ENCODE peak calls at places on chromosomes 2 and 18, in five cellular contexts. V is A549; I is PC-9; Z is astrocyte of the cerebellum; Q is CD8-positive, alpha-beta memory T cell. U is an unnamed sample.

GRCh38 chr2:237171396-237171795 is 85.7 kb downstream of the COPS8 start:
- DNase-seq in V (peak), I (peak), Z (peak), Q (no peak), U (no peak)

GRCh38 chr2:234905547-234906260 is 46.1 kb upstream of the SH3BP4 start:
- DNase-seq in V (no peak), I (no peak), Z (peak), Q (no peak), U (no peak)

GRCh38 chr2:74740395-74741075 is 86.5 kb downstream of the SEMA4F start:
- DNase-seq in V (peak), I (peak), Z (peak), Q (no peak), U (no peak)

GRCh38 chr18:3304832-3305231 is 42.9 kb downstream of the MYL12B start:
- DNase-seq in V (no peak), I (no peak), Z (no peak), Q (no peak), U (no peak)

GRCh38 chr2:226333388-226333787 is 466.2 kb downstream of the IRS1 start:
- DNase-seq in V (no peak), I (no peak), Z (no peak), Q (no peak), U (no peak)

GRCh38 chr2:46179037-46179621 is 118.1 kb upstream of the EPAS1 start:
- DNase-seq in V (peak), I (peak), Z (peak), Q (peak), U (peak)

GRCh38 chr2:145085616-145086015 is 565.7 kb upstream of the ZEB2 start:
- DNase-seq in V (no peak), I (no peak), Z (no peak), Q (no peak), U (no peak)

GRCh38 chr18:111292-112014 is 46.9 kb upstream of the USP14 start:
- DNase-seq in V (peak), I (peak), Z (no peak), Q (peak), U (no peak)

GRCh38 chr2:101931402-101931801 is 60.4 kb upstream of the IL1R2 start:
- DNase-seq in V (no peak), I (no peak), Z (no peak), Q (no peak), U (no peak)

GRCh38 chr18:37435150-37435872 is 130.3 kb downstream of the CELF4 start:
- DNase-seq in V (no peak), I (no peak), Z (no peak), Q (no peak), U (no peak)

GRCh38 chr2:231934441-231935206 is 8.4 kb upstream of the NPPC start:
- DNase-seq in V (no peak), I (no peak), Z (no peak), Q (no peak), U (no peak)

GRCh38 chr2:197209274-197209673 is 101.3 kb downstream of the ANKRD44 start:
- DNase-seq in V (no peak), I (no peak), Z (no peak), Q (no peak), U (no peak)

GRCh38 chr2:197209742-197210408 is 100.7 kb downstream of the ANKRD44 start:
- DNase-seq in V (no peak), I (peak), Z (no peak), Q (peak), U (peak)

GRCh38 chr2:197208841-197209240 is 101.7 kb downstream of the ANKRD44 start:
- DNase-seq in V (no peak), I (no peak), Z (no peak), Q (no peak), U (no peak)

GRCh38 chr2:197211881-197212342 is 98.7 kb downstream of the ANKRD44 start:
- DNase-seq in V (no peak), I (no peak), Z (no peak), Q (peak), U (no peak)

DNA sequence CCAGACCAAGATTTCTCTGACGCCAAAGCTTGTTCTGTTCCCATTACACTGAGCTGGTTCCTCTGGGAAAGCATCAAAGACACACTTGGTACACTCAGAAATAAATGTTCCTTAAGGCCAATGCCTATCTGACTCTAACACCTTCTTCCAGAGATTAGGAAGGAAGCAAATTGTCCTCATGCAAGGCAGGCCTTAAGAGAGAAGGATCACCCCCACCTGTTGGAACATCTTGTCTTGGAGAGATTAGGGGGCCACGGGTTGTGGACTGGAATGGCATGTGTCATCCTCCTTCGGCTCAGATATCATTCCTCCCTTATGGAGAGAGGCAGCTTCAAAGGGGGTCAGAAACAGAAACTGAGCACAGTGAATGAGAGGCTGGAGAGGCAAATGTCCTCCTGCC is 100.1 kb downstream of the ANKRD44 start:
- DNase-seq in V (no peak), I (no peak), Z (no peak), Q (no peak), U (no peak)
- H3K4me3 ChIP-seq in V (no peak), I (no peak), Z (no peak), Q (peak), U (no peak)

GRCh38 chr2:150234787-150235512 is 252.5 kb downstream of the RND3 start:
- DNase-seq in V (no peak), I (no peak), Z (peak), Q (no peak), U (no peak)
- H3K4me3 ChIP-seq in V (no peak), I (no peak), Z (no peak), Q (no peak), U (no peak)

GRCh38 chr2:38722271-38723115 is 28.7 kb downstream of the SRSF7 start:
- DNase-seq in V (no peak), I (no peak), Z (no peak), Q (no peak), U (peak)
- H3K4me3 ChIP-seq in V (no peak), I (no peak), Z (no peak), Q (no peak), U (no peak)

GRCh38 chr2:49978341-49978740 is 824.0 kb upstream of the FSHR start:
- DNase-seq in V (no peak), I (no peak), Z (no peak), Q (no peak), U (no peak)

GRCh38 chr2:49972699-49973098 is 818.4 kb upstream of the FSHR start:
- DNase-seq in V (no peak), I (no peak), Z (no peak), Q (no peak), U (no peak)

GRCh38 chr2:49971453-49971852 is 817.1 kb upstream of the FSHR start:
- DNase-seq in V (no peak), I (no peak), Z (no peak), Q (no peak), U (no peak)

DNA sequence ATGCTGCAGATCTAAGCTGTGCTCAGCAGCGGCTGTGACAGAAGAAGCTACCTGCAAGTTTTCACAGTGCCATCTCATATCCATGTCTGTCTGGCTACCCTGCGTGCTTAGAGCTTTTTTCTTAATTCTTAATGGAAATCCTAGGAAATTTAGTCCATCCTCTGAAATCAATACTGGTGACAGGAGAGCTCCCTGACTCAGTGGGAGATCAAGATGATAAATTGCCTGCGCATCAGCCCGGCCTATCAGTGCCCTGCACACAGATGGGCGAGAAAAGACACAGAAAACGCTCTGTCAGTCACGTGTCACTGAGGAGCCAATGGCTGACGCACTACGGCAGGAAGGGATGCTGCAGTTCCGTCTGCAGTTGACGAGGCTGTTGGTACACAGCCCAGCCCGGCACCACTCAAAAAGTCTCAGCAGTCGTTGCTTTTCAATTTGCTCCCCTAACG is 819.6 kb upstream of the FSHR start:
- DNase-seq in V (peak), I (no peak), Z (peak), Q (peak), U (peak)
- H3K4me3 ChIP-seq in V (peak), I (no peak), Z (peak), Q (no peak), U (no peak)

DNA sequence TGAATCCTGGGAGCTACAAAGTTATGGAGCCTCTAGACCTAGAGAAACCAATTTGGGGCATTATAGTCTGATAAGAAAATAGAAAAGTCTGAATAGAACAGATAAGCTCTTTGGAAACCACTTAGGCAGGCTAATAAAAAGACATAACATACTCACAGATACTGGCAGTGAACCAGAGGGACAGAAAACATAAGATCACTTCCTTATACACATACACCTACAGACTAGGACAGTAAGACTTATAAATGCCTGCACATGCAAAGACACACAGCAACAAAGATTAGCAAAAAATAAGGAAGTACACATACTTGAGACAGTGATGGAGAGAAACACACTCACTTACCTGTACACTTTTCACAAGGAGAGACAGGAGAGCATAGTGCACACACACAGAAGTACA is 20.0 kb downstream of the SMC6 start:
- DNase-seq in V (no peak), I (no peak), Z (no peak), Q (no peak), U (no peak)
- H3K4me3 ChIP-seq in V (no peak), I (no peak), Z (no peak), Q (no peak), U (no peak)

DNA sequence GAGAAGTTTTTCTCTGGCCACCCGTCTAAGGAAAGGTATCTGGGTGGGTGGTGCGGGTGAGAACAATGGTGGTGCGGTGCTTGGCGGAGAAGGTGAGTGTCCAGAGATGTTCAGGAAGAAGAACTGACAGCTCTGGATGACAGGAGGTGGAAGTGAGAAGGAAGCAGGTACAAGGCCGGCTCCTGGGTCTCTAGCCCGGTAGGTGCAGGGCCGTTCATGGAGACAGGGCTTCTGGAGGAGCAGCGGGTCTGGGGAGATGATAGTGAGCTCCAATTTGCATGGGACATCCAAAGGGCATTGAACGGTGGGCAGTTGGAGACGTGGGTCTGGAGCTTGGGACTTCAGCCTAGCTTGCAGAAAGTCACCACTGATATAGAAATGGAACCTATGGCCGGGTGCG is 979 bp upstream of the FAHD2B start:
- DNase-seq in V (no peak), I (no peak), Z (no peak), Q (no peak), U (no peak)
- H3K4me3 ChIP-seq in V (no peak), I (peak), Z (no peak), Q (no peak), U (no peak)

GRCh38 chr2:119736021-119736420 is 23.7 kb upstream of the PTPN4 start:
- DNase-seq in V (no peak), I (no peak), Z (no peak), Q (no peak), U (no peak)
- H3K4me3 ChIP-seq in V (no peak), I (no peak), Z (no peak), Q (no peak), U (no peak)